ENCODE peak calls at places on chromosomes 7 and 10, in six cellular contexts. V, T, R, B, H and L are unnamed samples.

GRCh38 chr7:129388353-129389098 is 45.7 kb upstream of the STRIP2 start:
- DNase-seq in B (no peak), V (no peak), R (no peak), H (no peak), T (no peak), L (no peak)

GRCh38 chr10:16992611-16993119 is 136.9 kb downstream of the CUBN start:
- DNase-seq in B (no peak), T (no peak), R (peak; percentile 58), H (peak; percentile 80), V (no peak), L (no peak)

GRCh38 chr7:134527979-134528371 is 608 bp downstream of the AKR1B10 start:
- DNase-seq in T (peak; percentile 30), R (peak; percentile 67), H (peak; percentile 68), V (no peak), B (no peak), L (no peak)

GRCh38 chr10:42876476-42876875 is 93.9 kb downstream of the BMS1 start:
- DNase-seq in H (no peak), V (no peak), T (no peak), R (no peak), B (no peak), L (no peak)

GRCh38 chr10:47078393-47079163 is 167.3 kb downstream of the PTPN20 start:
- DNase-seq in B (no peak), H (no peak), R (no peak), V (no peak), T (no peak), L (no peak)

GRCh38 chr7:28190077-28190476 is 9.5 kb upstream of the JAZF1 start:
- DNase-seq in T (no peak), H (no peak), B (peak; percentile 13), V (no peak), R (no peak), L (no peak)

GRCh38 chr7:25034136-25034535 is 54.2 kb upstream of the OSBPL3 start:
- DNase-seq in T (no peak), R (no peak), H (no peak), B (no peak), V (no peak), L (no peak)

GRCh38 chr7:1264345-1265280 is 31.9 kb downstream of the UNCX start:
- DNase-seq in R (no peak), B (no peak), T (no peak), H (no peak), V (no peak), L (no peak)

GRCh38 chr7:143391462-143392404 is 10.6 kb downstream of the ZYX start:
- DNase-seq in V (no peak), H (peak; percentile 83), R (peak; percentile 90), T (no peak), B (no peak), L (no peak)

GRCh38 chr10:100528885-100529472 is 692 bp downstream of the NDUFB8 start:
- DNase-seq in R (no peak), T (no peak), H (no peak), V (no peak), B (peak; percentile 44), L (no peak)

GRCh38 chr7:27271384-27271783 is 28.8 kb downstream of the EVX1 start:
- DNase-seq in R (no peak), V (no peak), B (no peak), H (no peak), T (no peak), L (no peak)